ENCODE peak calls at places on chromosomes 13 and 19, in eight cellular contexts. K is uterus; Z is SJSA1; S is CD8-positive, alpha-beta T cell; R is thoracic aorta; J is lower lobe of right lung; D is CD4-positive, CD25-positive, alpha-beta regulatory T cell; Y is cardiac muscle cell. L is an unnamed sample. For H3K4me1 and H3K9me3, the result is how much of the 10 kb centered on the place peaks cover.

GRCh38 chr13:44313674-44314073 is 60.0 kb upstream of the SERP2 start:
- DNase-seq in J (no peak), S (no peak), Z (no peak), D (no peak), R (no peak), K (no peak), Y (no peak), L (no peak)

GRCh38 chr13:40458283-40459031 is 208.0 kb downstream of the FOXO1 start:
- DNase-seq in J (no peak), K (no peak), Z (no peak), S (no peak), Y (no peak), D (no peak), R (no peak), L (no peak)

GRCh38 chr13:24618219-24618955 is 61.8 kb upstream of the ATP12A start:
- DNase-seq in Z (peak), S (peak), J (no peak), Y (no peak), R (no peak), K (no peak), D (peak), L (no peak)

GRCh38 chr19:928471-929259 is 2.8 kb downstream of the ARID3A start:
- DNase-seq in Y (no peak), R (no peak), K (no peak), J (peak), S (no peak), Z (peak), D (no peak), L (no peak)

GRCh38 chr19:53906211-53907192 is 2.6 kb upstream of the CACNG7 start:
- DNase-seq in S (peak), R (no peak), K (no peak), J (peak), Y (peak), D (peak), Z (no peak), L (no peak)

GRCh38 chr13:95787356-95788099 is 110.6 kb downstream of the DNAJC3 start:
- DNase-seq in S (no peak), Y (no peak), D (no peak), Z (no peak), K (no peak), R (no peak), J (no peak), L (no peak)

GRCh38 chr13:51981355-51981754 is 29.9 kb downstream of the ATP7B start:
- DNase-seq in Z (no peak), J (no peak), R (no peak), Y (peak), K (no peak), S (no peak), D (no peak), L (no peak)

GRCh38 chr13:43261018-43261417 is 237.6 kb downstream of the DNAJC15 start:
- DNase-seq in J (no peak), Y (no peak), K (no peak), Z (no peak), R (no peak), S (no peak), D (no peak), L (no peak)

GRCh38 chr19:275958-276646 is 15.1 kb downstream of the PLPP2 start:
- DNase-seq in J (no peak), Z (no peak), K (no peak), R (no peak), D (no peak), S (no peak), Y (no peak), L (no peak)

GRCh38 chr13:74669149-74669548 is 534.9 kb upstream of the KLF12 start:
- DNase-seq in D (no peak), K (no peak), S (no peak), J (no peak), R (no peak), Y (no peak), Z (no peak), L (no peak)

GRCh38 chr13:20227288-20227687 is 4.8 kb downstream of the GJB6 start:
- DNase-seq in S (no peak), Y (no peak), Z (no peak), K (no peak), D (no peak), J (no peak), R (no peak), L (no peak)
- H3K4me1 ChIP-seq in S (under half), Y (under half), Z (under half), K (under half), D (under half), J (under half), R (under half), L (under half)

GRCh38 chr19:58182577-58182988 is 278 bp upstream of the ZNF274 start:
- DNase-seq in Z (no peak), S (peak), J (no peak), K (no peak), R (no peak), Y (no peak), D (no peak), L (peak)

GRCh38 chr19:58183822-58184215 is 958 bp downstream of the ZNF274 start:
- DNase-seq in J (no peak), Y (no peak), R (no peak), D (no peak), K (no peak), Z (no peak), S (no peak), L (peak)

GRCh38 chr19:58182989-58183821 is at the start of gene ZNF274:
- DNase-seq in Z (peak), S (peak), Y (peak), D (peak), J (peak), K (peak), R (peak), L (peak)

GRCh38 chr19:58181902-58182576 is 822 bp upstream of the ZNF274 start:
- DNase-seq in D (peak), R (no peak), Z (no peak), Y (peak), K (no peak), J (no peak), S (peak), L (no peak)
- H3K9me3 ChIP-seq in D (under half), R (half or more), Z (under half), Y (under half), K (under half), J (half or more), S (half or more), L (half or more)

GRCh38 chr13:111202745-111203144 is 87.6 kb downstream of the ARHGEF7 start:
- DNase-seq in Z (peak), S (peak), K (peak), D (no peak), Y (no peak), R (no peak), J (no peak), L (no peak)

GRCh38 chr13:111202149-111202548 is 87.0 kb downstream of the ARHGEF7 start:
- DNase-seq in S (no peak), Y (no peak), R (no peak), J (no peak), D (no peak), Z (no peak), K (no peak), L (no peak)

GRCh38 chr13:111203742-111204386 is 88.8 kb downstream of the ARHGEF7 start:
- DNase-seq in J (no peak), S (no peak), Z (no peak), Y (no peak), D (no peak), K (no peak), R (no peak), L (no peak)

GRCh38 chr13:111198979-111199378 is 83.9 kb downstream of the ARHGEF7 start:
- DNase-seq in D (no peak), R (no peak), Z (no peak), Y (no peak), S (no peak), J (no peak), K (no peak), L (no peak)

GRCh38 chr13:111201304-111201940 is 86.3 kb downstream of the ARHGEF7 start:
- DNase-seq in K (no peak), Z (no peak), D (no peak), R (no peak), S (no peak), Y (no peak), J (no peak), L (no peak)
- H3K4me1 ChIP-seq in K (under half), Z (under half), D (under half), R (under half), S (under half), Y (under half), J (under half), L (under half)

DNA sequence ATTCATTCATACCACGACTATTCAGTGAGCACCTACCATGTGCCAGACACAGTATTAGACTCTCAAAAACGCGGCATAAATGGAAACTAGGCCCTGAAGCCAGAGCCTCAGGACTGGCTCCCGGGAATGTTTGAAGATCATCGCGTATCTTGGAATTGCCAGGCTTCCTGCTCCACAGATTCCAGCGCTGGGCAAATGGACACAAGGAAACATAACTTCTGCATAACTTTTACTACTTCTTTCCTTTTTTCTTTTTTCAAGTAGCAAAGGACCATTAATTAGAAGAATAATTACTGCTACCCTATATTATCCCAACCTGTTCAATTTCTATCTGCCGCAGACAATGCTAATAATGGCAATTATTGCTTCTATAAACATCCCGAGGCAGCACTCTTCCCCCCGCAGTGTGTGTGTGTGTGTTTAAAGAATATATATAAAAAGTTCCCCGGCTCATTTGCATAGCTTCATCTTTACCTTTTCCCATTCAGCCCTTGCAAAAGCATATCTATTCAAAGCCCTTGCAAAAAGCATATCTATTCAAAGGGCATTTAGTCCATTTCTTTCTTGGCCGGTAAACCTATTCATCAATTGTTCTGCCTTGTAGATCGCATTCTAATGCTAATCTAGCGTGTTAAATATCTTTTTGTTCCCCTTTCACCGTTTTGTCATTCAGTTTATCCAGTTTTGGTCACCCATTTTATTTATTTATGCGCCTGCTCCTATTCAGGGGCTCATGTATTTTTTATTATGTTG is 6.1 kb downstream of the SOX21 start:
- DNase-seq in J (no peak), D (no peak), R (no peak), Y (no peak), S (no peak), Z (no peak), K (no peak), L (no peak)
- H3K9me3 ChIP-seq in J (under half), D (under half), R (under half), Y (under half), S (under half), Z (under half), K (under half), L (under half)

GRCh38 chr19:49409441-49410029 is 13.7 kb downstream of the PTH2 start:
- DNase-seq in K (no peak), Z (no peak), J (no peak), Y (no peak), S (no peak), D (no peak), R (no peak), L (no peak)

GRCh38 chr19:49408816-49409440 is 14.3 kb downstream of the PTH2 start:
- DNase-seq in R (no peak), Y (no peak), D (no peak), K (no peak), J (no peak), S (no peak), Z (no peak), L (no peak)

GRCh38 chr19:49403404-49404187 is 15.5 kb downstream of the KASH5 start:
- DNase-seq in R (no peak), K (no peak), J (no peak), Y (peak), D (no peak), Z (no peak), S (no peak), L (no peak)

GRCh38 chr19:49407482-49408015 is 15.7 kb downstream of the PTH2 start:
- DNase-seq in J (no peak), R (no peak), D (no peak), Z (no peak), Y (no peak), K (no peak), S (no peak), L (no peak)

DNA sequence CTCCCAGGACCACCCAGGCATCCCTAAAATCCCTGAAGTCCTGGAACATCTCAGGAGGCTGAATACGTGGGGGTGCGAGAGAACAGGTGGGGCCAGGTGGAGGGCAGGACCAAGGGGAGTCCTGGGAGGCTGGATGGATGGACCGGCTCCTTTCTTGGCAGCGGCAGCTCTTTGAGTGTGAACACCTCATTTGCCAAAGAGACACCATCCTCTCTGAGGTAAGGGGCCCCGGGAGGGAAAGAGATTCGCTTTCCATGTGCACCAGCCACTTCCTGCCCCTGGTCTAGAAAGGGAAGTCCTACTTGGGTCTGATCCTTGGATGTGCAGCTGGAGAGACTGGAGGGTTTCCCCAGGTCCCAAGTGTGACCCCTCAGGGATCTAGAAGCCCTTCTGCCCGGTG is 16.2 kb downstream of the PTH2 start:
- DNase-seq in Z (no peak), K (no peak), S (no peak), J (no peak), R (no peak), Y (no peak), D (no peak), L (no peak)
- H3K4me1 ChIP-seq in Z (under half), K (under half), S (under half), J (under half), R (under half), Y (under half), D (under half), L (under half)

L was measured in esophagus squamous epithelium.